ENCODE peak calls at places on chromosomes 3 and 15, in eight cellular contexts. S, Q, G, A, Z, I, B and L are unnamed samples.

GRCh38 chr15:78988361-78988911 is 43.6 kb upstream of the CTSH start:
- DNase-seq in S (peak; percentile 94), Q (peak; percentile 98), G (peak; percentile 82), A (no peak), Z (peak; percentile 27), I (peak; percentile 99), B (peak; percentile 98), L (no peak)

GRCh38 chr15:78103406-78104118 is 11.2 kb downstream of the SH2D7 start:
- DNase-seq in S (no peak), Q (no peak), G (no peak), A (no peak), Z (no peak), I (no peak), B (no peak), L (no peak)

GRCh38 chr15:85336870-85337269 is 43.5 kb upstream of the AKAP13 start:
- DNase-seq in S (no peak), Q (no peak), G (no peak), A (no peak), Z (no peak), I (no peak), B (no peak), L (no peak)

GRCh38 chr3:193452338-193452737 is 73.8 kb upstream of the ATP13A5 start:
- DNase-seq in S (no peak), Q (no peak), G (no peak), A (no peak), Z (no peak), I (no peak), B (no peak), L (no peak)

GRCh38 chr3:154235330-154235729 is 89.0 kb downstream of the DHX36 start:
- DNase-seq in S (no peak), Q (no peak), G (no peak), A (no peak), Z (no peak), I (no peak), B (peak; percentile 26), L (no peak)

GRCh38 chr15:86620113-86620512 is 540.4 kb downstream of the AGBL1 start:
- DNase-seq in S (peak; percentile 34), Q (no peak), G (no peak), A (no peak), Z (no peak), I (no peak), B (no peak), L (no peak)

GRCh38 chr3:126718506-126719445 is 14.7 kb downstream of the CHCHD6 start:
- DNase-seq in S (no peak), Q (no peak), G (no peak), A (no peak), Z (no peak), I (no peak), B (no peak), L (no peak)

GRCh38 chr3:190586631-190587000 is 72.7 kb downstream of the IL1RAP start:
- DNase-seq in S (peak; percentile 25), Q (peak; percentile 49), G (no peak), A (no peak), Z (no peak), I (peak; percentile 51), B (peak; percentile 73), L (no peak)

GRCh38 chr15:33032053-33032452 is 162.5 kb downstream of the FMN1 start:
- DNase-seq in S (no peak), Q (peak; percentile 44), G (no peak), A (no peak), Z (no peak), I (no peak), B (peak; percentile 25), L (no peak)

GRCh38 chr3:45554001-45554691 is 40.4 kb upstream of the LIMD1 start:
- DNase-seq in S (no peak), Q (no peak), G (peak; percentile 43), A (no peak), Z (peak; percentile 36), I (peak; percentile 51), B (peak; percentile 62), L (no peak)

GRCh38 chr3:88189361-88189810 is 39.6 kb downstream of the C3orf38 start:
- DNase-seq in S (no peak), Q (no peak), G (no peak), A (no peak), Z (no peak), I (no peak), B (no peak), L (no peak)

GRCh38 chr3:188796122-188796631 is 375.6 kb upstream of the TPRG1 start:
- DNase-seq in S (peak; percentile 43), Q (peak; percentile 83), G (peak; percentile 44), A (no peak), Z (no peak), I (peak; percentile 94), B (peak; percentile 93), L (no peak)

GRCh38 chr3:172658344-172659245 is 52.3 kb downstream of the NCEH1 start:
- DNase-seq in S (peak; percentile 29), Q (peak; percentile 65), G (peak; percentile 28), A (no peak), Z (no peak), I (peak; percentile 99), B (peak; percentile 97), L (no peak)

GRCh38 chr3:12970684-12971083 is 102.5 kb downstream of the IQSEC1 start:
- DNase-seq in S (no peak), Q (no peak), G (no peak), A (no peak), Z (no peak), I (no peak), B (no peak), L (no peak)

GRCh38 chr3:196093271-196094111 is 11.6 kb upstream of the TFRC start:
- DNase-seq in S (peak; percentile 35), Q (no peak), G (no peak), A (no peak), Z (no peak), I (peak; percentile 79), B (peak; percentile 27), L (no peak)

GRCh38 chr3:124850212-124850611 is 37.0 kb downstream of the ITGB5 start:
- DNase-seq in S (no peak), Q (no peak), G (no peak), A (no peak), Z (no peak), I (no peak), B (no peak), L (no peak)

GRCh38 chr3:56593455-56594158 is 36.6 kb downstream of the CCDC66 start:
- DNase-seq in S (no peak), Q (no peak), G (no peak), A (no peak), Z (no peak), I (no peak), B (no peak), L (no peak)

GRCh38 chr3:119235151-119235550 is 5.5 kb downstream of the B4GALT4 start:
- DNase-seq in S (no peak), Q (no peak), G (no peak), A (no peak), Z (no peak), I (peak; percentile 59), B (peak; percentile 64), L (no peak)

GRCh38 chr3:128714887-128715496 is 11.0 kb upstream of the RAB7A start:
- DNase-seq in S (no peak), Q (peak; percentile 53), G (no peak), A (no peak), Z (no peak), I (no peak), B (no peak), L (no peak)
- TF ChIP-seq CTCF in S (no peak), Q (no peak), G (no peak), A (no peak), Z (no peak), I (no peak), B (no peak), L (no peak)

GRCh38 chr3:129353589-129353941 is 74.9 kb downstream of the EFCAB12 start:
- DNase-seq in S (no peak), Q (peak; percentile 31), G (no peak), A (no peak), Z (no peak), I (no peak), B (no peak), L (no peak)

GRCh38 chr3:129352650-129353588 is 74.2 kb downstream of the HMCES start:
- DNase-seq in S (no peak), Q (peak; percentile 50), G (no peak), A (no peak), Z (no peak), I (no peak), B (no peak), L (no peak)

GRCh38 chr3:129349791-129350190 is 71.1 kb downstream of the HMCES start:
- DNase-seq in S (no peak), Q (no peak), G (no peak), A (no peak), Z (no peak), I (no peak), B (no peak), L (no peak)

GRCh38 chr3:129348734-129349133 is 70.1 kb downstream of the HMCES start:
- DNase-seq in S (no peak), Q (peak; percentile 47), G (no peak), A (no peak), Z (no peak), I (no peak), B (no peak), L (no peak)

GRCh38 chr3:129352045-129352444 is 73.4 kb downstream of the HMCES start:
- DNase-seq in S (no peak), Q (peak; percentile 60), G (no peak), A (no peak), Z (no peak), I (no peak), B (no peak), L (no peak)
- TF ChIP-seq CTCF in S (no peak), Q (peak; percentile 14), G (no peak), A (no peak), Z (no peak), I (peak; percentile 19), B (peak; percentile 4), L (peak; percentile 33)

DNA sequence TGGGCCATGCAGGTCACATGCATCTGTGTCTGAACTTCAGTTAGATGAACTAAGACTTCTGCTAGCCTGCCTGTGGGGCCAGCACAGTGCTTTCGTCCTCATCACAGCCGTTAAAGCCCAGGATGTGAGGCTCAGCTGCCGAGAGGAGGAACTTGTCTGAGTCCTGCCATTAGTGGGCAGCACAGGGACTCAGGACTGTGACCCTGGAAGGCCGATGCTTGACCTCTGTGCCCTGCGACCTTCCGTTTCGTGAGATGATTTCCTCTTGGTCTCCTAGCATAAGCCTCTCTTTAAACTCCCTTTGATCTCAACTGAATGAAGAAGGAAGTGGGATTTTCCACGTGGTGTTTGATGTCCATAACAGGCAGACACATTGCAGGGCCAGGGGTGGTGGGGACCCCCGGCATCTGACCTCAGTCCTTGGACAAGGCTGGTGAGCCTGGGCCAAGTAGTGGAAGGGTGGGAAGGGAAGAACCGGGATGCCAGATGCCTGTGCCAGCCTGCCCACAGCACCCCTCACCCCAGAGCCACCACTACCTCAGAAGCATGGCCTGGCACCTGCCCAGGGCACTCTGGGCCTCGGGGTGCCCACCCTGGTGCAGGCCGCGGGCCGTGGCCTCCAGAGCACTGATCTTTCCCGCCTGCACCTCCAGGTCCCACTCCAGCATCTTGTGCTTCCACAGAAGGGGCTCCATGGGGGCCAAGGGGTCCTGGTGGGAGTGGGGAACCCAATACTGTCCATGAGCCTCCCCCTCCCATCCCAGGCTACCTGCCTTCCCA is 21.6 kb downstream of the PLA2G4B start:
- DNase-seq in S (no peak), Q (no peak), G (no peak), A (no peak), Z (no peak), I (no peak), B (no peak), L (peak; percentile 49)
- TF ChIP-seq CTCF in S (no peak), Q (no peak), G (no peak), A (no peak), Z (no peak), I (no peak), B (peak; percentile 15), L (no peak)

GRCh38 chr3:156744631-156745030 is 70.2 kb downstream of the TIPARP start:
- DNase-seq in S (no peak), Q (no peak), G (no peak), A (no peak), Z (no peak), I (no peak), B (no peak), L (no peak)
- TF ChIP-seq CTCF in S (no peak), Q (no peak), G (no peak), A (no peak), Z (no peak), I (no peak), B (no peak), L (no peak)